ENCODE peak calls at places on chromosome 16, in four cellular contexts. M is fibroblast of mammary gland, Y is BJ, I is A673. Z is an unnamed sample.

GRCh38 chr16:51071326-51071725 is 79.7 kb downstream of the SALL1 start:
- DNase-seq in M (no peak), I (no peak), Y (no peak), Z (no peak)

GRCh38 chr16:51697454-51697853 is 546.4 kb upstream of the SALL1 start:
- DNase-seq in I (no peak), Y (no peak), M (no peak), Z (no peak)

GRCh38 chr16:64499211-64499610 is 622.7 kb downstream of the CDH11 start:
- DNase-seq in M (no peak), Y (no peak), I (no peak), Z (no peak)

GRCh38 chr16:1809281-1809801 is 15.8 kb upstream of the IGFALS start:
- DNase-seq in Y (no peak), I (no peak), M (no peak), Z (no peak)

GRCh38 chr16:14360326-14361037 is 269.6 kb downstream of the PARN start:
- DNase-seq in M (no peak), Y (no peak), I (no peak), Z (no peak)

GRCh38 chr16:63617047-63617989 is 1504.5 kb downstream of the CDH11 start:
- DNase-seq in M (no peak), I (peak), Y (no peak), Z (no peak)

GRCh38 chr16:16183562-16183961 is 39.7 kb downstream of the ABCC6 start:
- DNase-seq in Y (no peak), M (no peak), I (no peak), Z (no peak)

GRCh38 chr16:25771812-25772568 is 80.2 kb downstream of the HS3ST4 start:
- DNase-seq in I (no peak), Y (no peak), M (no peak), Z (no peak)

GRCh38 chr16:50251375-50252081 is 14.8 kb upstream of the ADCY7 start:
- DNase-seq in Y (peak), I (no peak), M (peak), Z (peak)

GRCh38 chr16:53071748-53072301 is 17.0 kb downstream of the CHD9 start:
- DNase-seq in Y (no peak), I (peak), M (no peak), Z (no peak)

GRCh38 chr16:67652578-67653130 is 7.4 kb downstream of the ACD start:
- DNase-seq in Y (no peak), M (no peak), I (peak), Z (no peak)

GRCh38 chr16:70646260-70647241 is at the start of gene IL34:
- DNase-seq in M (peak), Y (no peak), I (peak), Z (peak)

GRCh38 chr16:69741951-69742904 is 12.5 kb downstream of the NOB1 start:
- DNase-seq in M (peak), Y (no peak), I (no peak), Z (no peak)

GRCh38 chr16:27470567-27471431 is 68.8 kb downstream of the IL21R start:
- DNase-seq in Y (peak), I (no peak), M (peak), Z (no peak)

GRCh38 chr16:56269276-56269675 is 78.0 kb downstream of the GNAO1 start:
- DNase-seq in Y (no peak), I (no peak), M (no peak), Z (no peak)

GRCh38 chr16:47507701-47508100 is 46.6 kb downstream of the PHKB start:
- DNase-seq in Y (no peak), M (no peak), I (no peak), Z (no peak)

GRCh38 chr16:56995136-56995805 is 5.9 kb downstream of the NLRC5 start:
- DNase-seq in I (no peak), M (no peak), Y (no peak), Z (no peak)

GRCh38 chr16:68776821-68777485 is 39.9 kb downstream of the CDH1 start:
- DNase-seq in M (no peak), I (no peak), Y (no peak), Z (no peak)

GRCh38 chr16:29824589-29825144 is 4.4 kb downstream of the MVP start:
- DNase-seq in Y (peak), M (peak), I (no peak), Z (no peak)

GRCh38 chr16:22397459-22397858 is 23.0 kb upstream of the CDR2 start:
- DNase-seq in I (no peak), M (peak), Y (peak), Z (peak)

GRCh38 chr16:84821179-84821578 is 1.4 kb downstream of the CRISPLD2 start:
- DNase-seq in I (no peak), Y (no peak), M (no peak), Z (no peak)

GRCh38 chr16:50273888-50274770 is 7.8 kb downstream of the ADCY7 start:
- DNase-seq in Y (no peak), I (no peak), M (no peak), Z (no peak)

DNA sequence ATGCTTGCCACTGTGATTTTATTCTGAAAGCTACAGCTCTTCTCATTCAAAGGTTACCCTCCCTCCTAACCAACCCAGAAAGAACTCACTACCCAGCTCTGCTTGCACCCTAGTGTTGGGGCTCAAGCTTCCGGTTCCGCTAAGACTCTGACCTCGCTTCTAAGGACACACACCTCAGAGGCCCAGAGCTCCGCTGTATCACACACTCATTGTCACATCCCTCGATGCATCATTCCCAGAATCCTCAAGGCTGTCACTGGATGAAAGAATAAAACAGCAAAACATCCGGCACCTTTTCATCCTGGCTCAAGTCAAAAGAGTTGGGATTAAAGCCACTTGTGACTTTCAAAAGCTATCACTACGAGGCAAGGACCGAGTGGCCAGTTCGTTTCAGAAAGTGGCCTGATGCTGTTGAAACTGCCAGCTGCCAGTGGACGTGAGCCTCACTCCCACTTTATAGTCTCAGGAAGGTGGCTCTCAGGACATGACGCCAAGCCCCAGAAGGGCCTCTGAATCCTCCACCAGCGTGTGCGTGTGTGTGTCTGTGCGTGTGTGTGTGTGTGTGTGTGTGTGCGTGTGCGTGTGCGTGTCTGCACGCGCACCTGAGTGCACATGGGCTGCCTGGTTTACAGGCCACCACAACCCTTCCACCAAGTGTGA is 29.0 kb downstream of the ZFHX3 start:
- DNase-seq in Y (no peak), I (no peak), M (no peak), Z (no peak)
- H3K4me3 ChIP-seq in Y (no peak), I (no peak), M (no peak), Z (no peak)

GRCh38 chr16:3576211-3576610 is 992 bp downstream of the NLRC3 start:
- DNase-seq in M (no peak), Y (no peak), I (no peak), Z (no peak)

GRCh38 chr16:3579776-3580175 is 2.6 kb upstream of the NLRC3 start:
- DNase-seq in M (no peak), I (no peak), Y (no peak), Z (no peak)

GRCh38 chr16:3577302-3577752 is at the start of gene NLRC3:
- DNase-seq in I (no peak), Y (no peak), M (no peak), Z (no peak)

GRCh38 chr16:3578610-3579551 is 1.7 kb upstream of the NLRC3 start:
- DNase-seq in Y (no peak), M (no peak), I (no peak), Z (no peak)

DNA sequence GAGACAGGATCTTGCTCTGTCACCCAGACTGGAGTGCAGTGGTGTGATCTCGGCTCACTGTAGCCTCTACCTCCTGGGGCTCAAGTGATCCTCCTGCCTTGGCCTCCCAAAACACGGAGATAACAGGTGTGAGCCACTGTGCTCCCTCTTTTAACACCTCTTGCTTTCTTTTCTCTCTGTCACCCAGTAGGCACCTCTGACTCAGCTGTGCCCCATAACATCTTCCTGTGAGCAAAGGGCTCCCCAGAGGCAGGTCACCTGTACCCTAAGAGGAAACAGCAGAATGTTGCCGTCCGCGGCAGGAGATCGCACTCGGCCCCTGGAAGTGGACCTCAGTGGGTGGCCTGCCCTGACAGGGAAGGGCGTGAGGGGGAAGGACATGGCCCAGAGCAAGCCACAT is 918 bp upstream of the NLRC3 start:
- DNase-seq in Y (no peak), M (no peak), I (no peak), Z (no peak)
- H3K4me3 ChIP-seq in Y (no peak), M (no peak), I (no peak), Z (no peak)

DNA sequence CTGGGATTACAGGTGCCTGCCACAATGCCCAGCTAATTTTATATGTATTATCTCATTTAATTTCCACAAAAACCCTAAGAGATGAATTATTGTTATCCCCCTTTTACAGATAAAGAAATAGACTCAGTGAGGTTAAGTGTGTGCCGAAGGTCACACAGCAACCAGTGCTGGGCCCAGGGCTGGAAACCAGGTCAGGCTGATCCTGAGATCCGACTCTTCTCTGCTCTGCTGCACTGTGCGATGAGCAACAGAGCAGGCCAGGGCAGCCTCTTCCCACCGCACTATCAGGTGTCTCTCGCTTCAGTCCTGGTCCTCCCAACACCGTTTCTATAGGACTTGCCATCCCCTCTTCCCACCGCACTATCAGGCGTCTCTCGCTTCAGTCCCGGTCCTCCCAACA is 24.8 kb downstream of the GINS3 start:
- DNase-seq in Y (no peak), M (no peak), I (no peak), Z (no peak)
- H3K4me3 ChIP-seq in Y (no peak), M (no peak), I (no peak), Z (no peak)

GRCh38 chr16:79593074-79593531 is 7.4 kb downstream of the MAF start:
- DNase-seq in I (no peak), M (no peak), Y (no peak), Z (no peak)
- H3K4me3 ChIP-seq in I (no peak), M (no peak), Y (no peak), Z (no peak)

GRCh38 chr16:47234-47633 is 6.2 kb downstream of the POLR3K start:
- DNase-seq in M (no peak), I (no peak), Y (no peak), Z (no peak)

GRCh38 chr16:53346-54236 is at the start of the genes POLR3K and SNRNP25:
- DNase-seq in I (peak), Y (peak), M (peak), Z (peak)

GRCh38 chr16:54237-54581 is 581 bp downstream of the SNRNP25 start:
- DNase-seq in I (no peak), M (no peak), Y (no peak), Z (no peak)

GRCh38 chr16:55571-56136 is 2.0 kb downstream of the SNRNP25 start:
- DNase-seq in I (no peak), M (no peak), Y (no peak), Z (no peak)

DNA sequence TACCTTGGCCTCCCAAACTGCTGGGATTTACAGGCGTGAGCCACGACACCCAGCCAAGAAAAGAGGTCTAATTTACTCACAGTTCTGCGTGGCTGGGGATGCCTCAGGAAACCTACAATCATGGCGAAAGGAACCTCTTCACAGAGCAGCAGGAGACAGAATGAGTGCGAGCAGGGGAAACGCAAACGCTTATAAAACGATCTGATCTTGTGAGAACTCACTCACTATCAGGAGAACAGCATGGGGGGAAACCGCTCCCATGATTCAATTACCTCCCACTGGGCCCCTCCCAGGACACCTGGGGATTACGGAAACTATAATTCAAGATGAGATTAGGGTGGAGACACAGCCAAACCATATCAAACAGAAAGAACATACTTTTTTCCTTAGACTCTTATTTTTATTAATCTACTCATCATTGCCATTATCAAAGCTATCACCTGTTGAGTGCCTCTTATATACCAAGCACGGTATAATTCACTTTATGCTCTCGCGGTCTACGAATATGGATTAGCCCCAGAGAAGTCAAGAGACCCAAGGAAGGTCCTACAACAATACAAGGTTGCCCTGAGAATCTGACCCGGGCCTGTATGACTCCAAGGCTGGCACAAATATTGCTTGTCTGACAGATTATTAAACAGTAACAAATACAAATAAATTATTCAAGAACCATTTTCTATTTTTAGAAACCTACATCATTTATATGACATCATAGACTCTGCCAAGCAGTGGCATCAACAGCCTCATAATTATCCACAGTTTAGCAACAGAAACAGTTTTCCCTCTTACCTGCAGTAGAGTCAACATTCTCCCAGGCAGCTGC is 2.4 kb downstream of the POLR3K start:
- DNase-seq in M (no peak), I (peak), Y (no peak), Z (no peak)
- H3K4me3 ChIP-seq in M (no peak), I (no peak), Y (no peak), Z (no peak)

GRCh38 chr16:5069048-5069447 is 2.6 kb upstream of the ALG1 start:
- DNase-seq in I (no peak), M (no peak), Y (no peak), Z (no peak)

GRCh38 chr16:5069854-5070253 is 1.8 kb upstream of the ALG1 start:
- DNase-seq in M (no peak), I (no peak), Y (no peak), Z (no peak)

GRCh38 chr16:5071341-5071680 is 332 bp upstream of the ALG1 start:
- DNase-seq in M (no peak), I (no peak), Y (no peak), Z (no peak)

GRCh38 chr16:5071681-5072333 is at the start of gene ALG1:
- DNase-seq in I (peak), M (peak), Y (peak), Z (peak)

DNA sequence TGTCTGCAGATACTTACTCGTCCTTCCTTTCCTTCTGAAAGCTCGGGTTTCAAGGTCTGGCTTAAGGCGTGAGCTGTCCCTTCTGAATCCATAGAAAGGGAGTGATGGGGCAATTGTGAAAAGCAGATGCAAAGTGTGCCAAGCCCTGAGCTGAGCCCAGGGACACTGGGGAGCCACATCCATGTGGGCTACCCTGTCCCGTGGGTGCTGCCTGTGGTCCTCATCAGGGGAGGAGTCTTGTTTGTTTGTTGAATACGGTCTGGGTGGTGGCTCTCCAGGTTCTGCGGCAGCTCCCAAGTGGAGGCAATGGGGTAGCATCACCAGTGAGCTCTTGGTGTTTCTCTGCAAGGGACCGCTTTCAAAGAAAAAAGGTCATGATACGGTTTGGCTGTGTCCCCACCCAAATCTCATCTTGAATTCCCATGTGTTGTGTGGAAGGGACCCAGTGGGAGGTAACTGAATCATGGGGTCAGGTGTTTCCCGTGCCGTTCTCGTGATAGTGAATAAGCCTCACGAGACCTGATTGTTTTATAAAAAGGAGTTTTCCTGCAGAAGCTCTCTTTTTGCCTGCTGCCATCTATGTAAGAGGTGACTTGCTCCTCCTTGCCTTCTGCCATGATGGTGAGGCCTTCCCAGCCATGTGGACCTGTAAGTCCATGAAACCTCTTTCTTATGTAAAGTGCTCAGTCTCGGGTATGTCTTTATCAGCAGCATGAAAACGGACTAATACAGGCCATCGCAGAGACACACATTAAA is 1.0 kb upstream of the ALG1 start:
- DNase-seq in Y (no peak), I (no peak), M (no peak), Z (no peak)
- H3K4me3 ChIP-seq in Y (no peak), I (no peak), M (no peak), Z (no peak)

GRCh38 chr16:695355-696089 is 5.3 kb upstream of the WDR24 start:
- DNase-seq in Y (no peak), I (peak), M (no peak), Z (no peak)
- H3K4me3 ChIP-seq in Y (no peak), I (peak), M (no peak), Z (no peak)

DNA sequence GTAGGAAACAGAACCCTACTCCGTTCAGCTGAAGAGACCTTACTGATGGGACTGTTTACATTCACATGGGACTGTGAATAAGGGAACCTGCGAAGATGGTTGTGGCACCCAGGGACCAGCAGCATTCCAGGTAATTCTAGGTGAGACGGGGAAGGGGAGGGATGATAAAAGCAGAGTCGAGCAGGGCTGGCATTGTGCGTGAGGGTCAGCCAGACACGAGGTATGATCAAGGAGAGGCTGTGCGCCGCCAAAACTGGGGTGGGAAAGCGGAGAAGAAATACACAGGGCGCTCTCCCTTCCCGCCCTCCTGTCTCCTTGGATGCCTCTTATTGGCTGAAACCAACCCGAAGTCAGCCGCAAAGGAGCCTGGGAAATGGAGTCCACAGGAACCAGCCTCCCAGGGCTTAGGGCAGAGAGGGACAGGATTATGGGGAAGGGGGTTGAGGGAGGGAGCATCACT is 38.4 kb upstream of the CSNK2A2 start:
- DNase-seq in Y (no peak), M (peak), I (peak), Z (peak)
- H3K4me3 ChIP-seq in Y (peak), M (peak), I (peak), Z (peak)

DNA sequence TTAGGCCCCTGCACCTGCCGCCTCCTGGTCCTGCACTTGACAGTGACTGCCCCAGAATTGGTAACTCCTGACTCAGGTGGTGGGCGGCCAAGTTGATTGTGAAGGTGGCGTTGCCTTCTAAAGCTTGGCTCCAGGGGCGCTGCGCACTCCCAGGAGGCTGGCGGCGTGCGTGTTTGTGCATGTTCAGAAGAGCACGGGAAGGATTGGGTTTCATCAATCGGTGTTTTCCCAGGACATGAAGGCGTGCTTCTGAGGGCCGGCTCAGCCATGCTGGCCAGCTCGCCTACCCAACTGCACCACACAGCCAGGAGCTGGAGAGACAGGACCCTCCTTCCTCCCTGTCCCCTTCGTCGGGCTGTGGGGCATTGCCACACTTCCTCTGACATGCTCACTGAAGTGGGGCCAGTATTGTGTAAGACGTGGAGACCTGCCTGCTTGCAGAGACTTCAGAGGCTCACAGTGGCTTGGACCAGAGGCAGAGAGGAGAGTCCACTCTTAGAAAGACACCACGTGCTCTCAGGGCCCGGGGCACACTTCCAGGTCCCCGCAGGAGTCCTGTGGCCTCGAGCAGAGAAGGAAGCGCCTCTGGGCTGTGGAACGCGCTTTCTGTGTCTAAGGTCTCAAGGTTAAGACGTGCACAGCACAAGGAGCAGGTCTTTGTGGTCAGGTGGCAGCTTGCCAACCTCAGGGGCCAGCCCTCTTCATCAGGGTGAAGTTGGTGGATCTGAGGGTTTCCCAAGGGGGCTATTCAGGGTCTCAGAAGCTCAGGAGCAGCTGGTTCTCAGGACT is 2.8 kb downstream of the RAB40C start:
- DNase-seq in M (peak), Y (no peak), I (no peak), Z (no peak)
- H3K4me3 ChIP-seq in M (no peak), Y (no peak), I (no peak), Z (no peak)

Z was measured in skeletal muscle cell.